ENCODE peak calls at places on chromosome 4, in five cellular contexts. L is GM19239, Q is heart left ventricle, K is amniotic stem cell, S is GOT3. E is an unnamed sample.

GRCh38 chr4:7956306-7957112 is 16.8 kb upstream of the AFAP1 start:
- DNase-seq in Q (peak), S (no peak), L (no peak), K (no peak), E (no peak)

GRCh38 chr4:127124919-127125318 is 507.8 kb upstream of the INTU start:
- DNase-seq in L (no peak), S (no peak), Q (no peak), K (no peak), E (peak)

GRCh38 chr4:146981651-146982050 is 36.0 kb upstream of the TTC29 start:
- DNase-seq in K (no peak), Q (no peak), S (no peak), L (no peak), E (peak)

GRCh38 chr4:165404696-165405095 is 25.9 kb downstream of the CPE start:
- DNase-seq in S (no peak), L (no peak), K (no peak), Q (no peak), E (no peak)

GRCh38 chr4:153931804-153932203 is 142.9 kb upstream of the SFRP2 start:
- DNase-seq in S (no peak), Q (no peak), L (no peak), K (no peak), E (no peak)

GRCh38 chr4:168321006-168321405 is 2.5 kb upstream of the DDX60 start:
- DNase-seq in L (no peak), Q (no peak), S (no peak), K (no peak), E (no peak)

GRCh38 chr4:80154547-80154933 is 42.8 kb upstream of the PRDM8 start:
- DNase-seq in L (no peak), Q (no peak), S (no peak), K (no peak), E (peak)

GRCh38 chr4:26015133-26015651 is 101.2 kb downstream of the SMIM20 start:
- DNase-seq in Q (peak), K (peak), S (peak), L (no peak), E (no peak)

GRCh38 chr4:7831330-7831729 is 108.3 kb downstream of the AFAP1 start:
- DNase-seq in S (no peak), L (no peak), K (peak), Q (peak), E (peak)